ENCODE peak calls at places on chromosomes 16 and 17, in seven cellular contexts. B, E, U, N, D, G and L are unnamed samples.

GRCh38 chr16:55179858-55180585 is 144.0 kb upstream of the IRX6 start:
- DNase-seq in B (no peak), N (no peak), D (no peak), E (no peak), U (no peak), G (no peak), L (peak)

GRCh38 chr16:79597775-79598174 is 2.8 kb downstream of the MAF start:
- DNase-seq in E (no peak), U (no peak), D (peak), B (no peak), G (peak), N (no peak), L (no peak)

GRCh38 chr17:81482673-81483072 is 29.9 kb downstream of the ACTG1 start:
- DNase-seq in B (no peak), N (no peak), G (no peak), D (no peak), E (no peak), U (no peak), L (no peak)

GRCh38 chr17:9928601-9929341 is 23.7 kb upstream of the RCVRN start:
- DNase-seq in U (no peak), N (peak), E (peak), B (no peak), G (peak), D (peak), L (peak)

GRCh38 chr16:66720766-66721165 is 24.2 kb upstream of the CMTM4 start:
- DNase-seq in E (peak), B (no peak), U (no peak), D (no peak), G (no peak), N (no peak), L (no peak)

GRCh38 chr17:15930426-15930825 is 14.5 kb upstream of the ADORA2B start:
- DNase-seq in N (no peak), U (no peak), E (no peak), G (no peak), D (no peak), B (no peak), L (no peak)

GRCh38 chr16:63005356-63005755 is 969.1 kb upstream of the CDH8 start:
- DNase-seq in N (no peak), G (peak), U (no peak), B (no peak), D (no peak), E (no peak), L (no peak)

GRCh38 chr16:84726079-84726669 is 26.4 kb downstream of the USP10 start:
- DNase-seq in N (peak), U (peak), B (peak), G (peak), D (peak), E (peak), L (peak)

GRCh38 chr17:27569257-27569722 is 61.7 kb upstream of the LGALS9 start:
- DNase-seq in E (peak), D (peak), N (peak), U (peak), G (peak), B (peak), L (no peak)

GRCh38 chr17:3710951-3711383 is 12.7 kb upstream of the HASPIN start:
- DNase-seq in B (peak), N (peak), E (peak), D (peak), U (peak), G (no peak), L (no peak)